ENCODE peak calls at places on chromosomes 2 and 18, in four cellular contexts. V, S, M and F are unnamed samples.
A peak's percentile ranks its signal among the peaks of the same experiment; 100 is the strongest.

GRCh38 chr2:121664086-121664485 is 14.8 kb upstream of the CLASP1 start:
- DNase-seq in V (no peak), M (no peak), S (peak; percentile 76), F (peak; percentile 9)

GRCh38 chr2:8608411-8608954 is 73.4 kb upstream of the ID2 start:
- DNase-seq in M (no peak), S (no peak), V (no peak), F (no peak)

GRCh38 chr2:68824831-68825230 is 46.4 kb downstream of the BMP10 start:
- DNase-seq in V (no peak), M (no peak), S (peak; percentile 10), F (peak; percentile 54)

GRCh38 chr2:173521450-173522192 is 166.9 kb downstream of the CDCA7 start:
- DNase-seq in S (no peak), M (no peak), V (no peak), F (no peak)

GRCh38 chr2:6310186-6310909 is 555.4 kb downstream of the CMPK2 start:
- DNase-seq in M (no peak), S (no peak), V (no peak), F (no peak)

GRCh38 chr2:85956647-85957039 is 67.9 kb upstream of the ST3GAL5 start:
- DNase-seq in M (no peak), S (no peak), V (no peak), F (peak; percentile 20)

GRCh38 chr18:22026889-22027288 is 142.5 kb upstream of the GATA6 start:
- DNase-seq in M (no peak), V (no peak), S (no peak), F (no peak)

GRCh38 chr2:182587831-182588230 is 128.2 kb upstream of the DNAJC10 start:
- DNase-seq in S (peak; percentile 83), V (no peak), M (no peak), F (no peak)

GRCh38 chr2:122191331-122191730 is 435.9 kb downstream of the TSN start:
- DNase-seq in V (no peak), S (peak; percentile 59), M (no peak), F (peak; percentile 65)

GRCh38 chr2:237686659-237687136 is 59.3 kb downstream of the LRRFIP1 start:
- DNase-seq in V (no peak), S (no peak), M (no peak), F (peak; percentile 94)

GRCh38 chr2:167209784-167210183 is 321.5 kb downstream of the XIRP2 start:
- DNase-seq in S (no peak), M (no peak), V (no peak), F (no peak)

GRCh38 chr2:144240656-144241339 is 279.1 kb downstream of the ZEB2 start:
- DNase-seq in M (no peak), S (no peak), V (no peak), F (no peak)

GRCh38 chr2:10408649-10409579 is 39.2 kb downstream of the ODC1 start:
- DNase-seq in V (peak; percentile 77), M (peak; percentile 72), S (peak; percentile 89), F (peak; percentile 88)

GRCh38 chr2:163756588-163756987 is 20.8 kb upstream of the FIGN start:
- DNase-seq in M (no peak), V (no peak), S (no peak), F (no peak)

GRCh38 chr2:212328129-212328528 is 210.5 kb downstream of the ERBB4 start:
- DNase-seq in S (no peak), V (no peak), M (no peak), F (no peak)

GRCh38 chr2:85111819-85112281 is 21.3 kb upstream of the TCF7L1 start:
- DNase-seq in M (no peak), V (no peak), S (no peak), F (no peak)

GRCh38 chr2:1686784-1687105 is 57.6 kb downstream of the PXDN start:
- DNase-seq in S (no peak), V (no peak), M (no peak), F (no peak)

GRCh38 chr2:158665536-158666302 is 129.4 kb upstream of the DAPL1 start:
- DNase-seq in M (no peak), V (no peak), S (no peak), F (peak; percentile 20)

GRCh38 chr2:46066591-46066990 is 230.6 kb upstream of the EPAS1 start:
- DNase-seq in M (no peak), V (no peak), S (no peak), F (peak; percentile 37)

GRCh38 chr2:30098271-30099005 is 48.4 kb upstream of the YPEL5 start:
- DNase-seq in M (no peak), S (no peak), V (no peak), F (no peak)

GRCh38 chr18:3581890-3582289 is 131.9 kb downstream of the TGIF1 start:
- DNase-seq in V (no peak), S (no peak), M (no peak), F (no peak)

GRCh38 chr18:11387880-11388279 is 221.5 kb upstream of the SLC35G4 start:
- DNase-seq in S (peak; percentile 10), M (no peak), V (no peak), F (peak; percentile 68)